ENCODE peak calls at places on chromosomes 2 and 18, in nine cellular contexts. U, M, T, L, I, Q, Z, A and W are unnamed samples.

GRCh38 chr2:78865663-78866062 is 159.8 kb upstream of the REG3G start:
- DNase-seq in U (no peak), M (no peak), T (no peak), L (no peak), I (no peak), Q (no peak), Z (no peak), A (no peak), W (no peak)

GRCh38 chr2:124241-124880 is 78.1 kb upstream of the FAM110C start:
- DNase-seq in U (no peak), M (no peak), T (no peak), L (no peak), I (no peak), Q (no peak), Z (no peak), A (no peak), W (no peak)

GRCh38 chr2:221397179-221397578 is 174.9 kb downstream of the EPHA4 start:
- DNase-seq in U (no peak), M (no peak), T (no peak), L (no peak), I (peak), Q (no peak), Z (no peak), A (peak), W (no peak)

GRCh38 chr2:48759682-48760081 is 4.2 kb upstream of the LHCGR start:
- DNase-seq in U (no peak), M (no peak), T (no peak), L (no peak), I (no peak), Q (no peak), Z (no peak), A (no peak), W (no peak)

GRCh38 chr18:12606592-12607315 is 51.2 kb downstream of the SPIRE1 start:
- DNase-seq in U (no peak), M (no peak), T (no peak), L (no peak), I (no peak), Q (no peak), Z (no peak), A (peak), W (no peak)

GRCh38 chr2:26300234-26300641 is 45.7 kb upstream of the SELENOI start:
- DNase-seq in U (peak), M (peak), T (no peak), L (no peak), I (no peak), Q (no peak), Z (peak), A (peak), W (no peak)

GRCh38 chr18:35143615-35144596 is 96.9 kb upstream of the ZNF397 start:
- DNase-seq in U (peak), M (peak), T (peak), L (peak), I (peak), Q (no peak), Z (peak), A (peak), W (peak)

GRCh38 chr18:45671366-45671765 is 52.6 kb upstream of the SLC14A1 start:
- DNase-seq in U (no peak), M (no peak), T (no peak), L (no peak), I (no peak), Q (no peak), Z (no peak), A (no peak), W (no peak)

GRCh38 chr18:7071600-7071999 is 46.0 kb downstream of the LAMA1 start:
- DNase-seq in U (no peak), M (no peak), T (no peak), L (no peak), I (no peak), Q (no peak), Z (no peak), A (no peak), W (no peak)

GRCh38 chr2:205748660-205749059 is 66.4 kb downstream of the NRP2 start:
- DNase-seq in U (no peak), M (no peak), T (no peak), L (no peak), I (no peak), Q (no peak), Z (no peak), A (peak), W (no peak)

GRCh38 chr2:38128653-38129052 is 52.7 kb upstream of the CYP1B1 start:
- DNase-seq in U (no peak), M (no peak), T (no peak), L (no peak), I (no peak), Q (no peak), Z (no peak), A (no peak), W (peak)

GRCh38 chr2:123103902-123104301 is 921.2 kb upstream of the CNTNAP5 start:
- DNase-seq in U (no peak), M (no peak), T (no peak), L (no peak), I (no peak), Q (no peak), Z (no peak), A (no peak), W (no peak)

GRCh38 chr2:55999790-56000189 is 76.2 kb upstream of the EFEMP1 start:
- DNase-seq in U (no peak), M (no peak), T (no peak), L (no peak), I (no peak), Q (no peak), Z (no peak), A (no peak), W (no peak)

GRCh38 chr2:7697052-7697451 is 779.8 kb downstream of the RNF144A start:
- DNase-seq in U (no peak), M (no peak), T (no peak), L (no peak), I (no peak), Q (no peak), Z (no peak), A (no peak), W (no peak)

GRCh38 chr2:215354771-215355695 is 43.2 kb downstream of the ATIC start:
- DNase-seq in U (no peak), M (no peak), T (no peak), L (no peak), I (no peak), Q (no peak), Z (no peak), A (no peak), W (no peak)

GRCh38 chr2:140353541-140353940 is 1573.4 kb upstream of the NXPH2 start:
- DNase-seq in U (no peak), M (no peak), T (no peak), L (no peak), I (no peak), Q (no peak), Z (no peak), A (no peak), W (no peak)

GRCh38 chr2:105397025-105397722 is 1.7 kb downstream of the FHL2 start:
- DNase-seq in U (no peak), M (no peak), T (no peak), L (no peak), I (no peak), Q (no peak), Z (no peak), A (peak), W (no peak)

GRCh38 chr2:166700079-166700478 is 188.2 kb upstream of the XIRP2 start:
- DNase-seq in U (no peak), M (no peak), T (no peak), L (no peak), I (no peak), Q (no peak), Z (no peak), A (no peak), W (no peak)

GRCh38 chr18:72692086-72692485 is 147.9 kb upstream of the CBLN2 start:
- DNase-seq in U (peak), M (peak), T (no peak), L (no peak), I (peak), Q (no peak), Z (no peak), A (no peak), W (no peak)

GRCh38 chr18:36831139-36831538 is 2.2 kb downstream of the KIAA1328 start:
- DNase-seq in U (no peak), M (no peak), T (no peak), L (no peak), I (no peak), Q (no peak), Z (no peak), A (no peak), W (no peak)

GRCh38 chr2:153165021-153165420 is 313.5 kb downstream of the RPRM start:
- DNase-seq in U (no peak), M (no peak), T (no peak), L (no peak), I (no peak), Q (no peak), Z (no peak), A (no peak), W (no peak)

GRCh38 chr2:119367472-119368099 is 809 bp downstream of the DBI start:
- DNase-seq in U (peak), M (peak), T (peak), L (peak), I (peak), Q (no peak), Z (peak), A (peak), W (peak)

GRCh38 chr2:179593323-179593722 is 268.1 kb downstream of the ZNF385B start:
- DNase-seq in U (no peak), M (no peak), T (no peak), L (no peak), I (no peak), Q (no peak), Z (no peak), A (no peak), W (no peak)

GRCh38 chr2:86035883-86036789 is 69.5 kb downstream of the POLR1A start:
- DNase-seq in U (peak), M (peak), T (peak), L (peak), I (peak), Q (peak), Z (no peak), A (no peak), W (peak)

GRCh38 chr18:2723207-2723606 is 67.7 kb downstream of the SMCHD1 start:
- DNase-seq in U (no peak), M (no peak), T (no peak), L (no peak), I (no peak), Q (no peak), Z (no peak), A (no peak), W (no peak)

GRCh38 chr2:238847432-238847801 is 468 bp upstream of the TWIST2 start:
- DNase-seq in U (no peak), M (no peak), T (no peak), L (no peak), I (no peak), Q (no peak), Z (no peak), A (no peak), W (no peak)

GRCh38 chr2:168573128-168573903 is 117.2 kb downstream of the CERS6 start:
- DNase-seq in U (no peak), M (no peak), T (no peak), L (no peak), I (no peak), Q (no peak), Z (no peak), A (no peak), W (no peak)

GRCh38 chr2:18311413-18311812 is 249.0 kb downstream of the RDH14 start:
- DNase-seq in U (no peak), M (no peak), T (no peak), L (no peak), I (peak), Q (no peak), Z (no peak), A (no peak), W (no peak)

GRCh38 chr18:77055429-77056310 is 76.9 kb downstream of the MBP start:
- DNase-seq in U (no peak), M (no peak), T (no peak), L (no peak), I (no peak), Q (no peak), Z (no peak), A (no peak), W (no peak)

GRCh38 chr2:202909394-202910192 is 1.9 kb downstream of the WDR12 start:
- DNase-seq in U (no peak), M (no peak), T (no peak), L (no peak), I (no peak), Q (no peak), Z (no peak), A (no peak), W (no peak)

GRCh38 chr2:239894276-239894675 is 130.9 kb downstream of the NDUFA10 start:
- DNase-seq in U (no peak), M (no peak), T (no peak), L (peak), I (no peak), Q (no peak), Z (no peak), A (no peak), W (no peak)